ENCODE peak calls at places on chromosomes 13 and 19, in four cellular contexts. G is H1, B is HCT116, M is HepG2. H is an unnamed sample.

GRCh38 chr19:42619271-42619670 is 24.5 kb upstream of the CEACAM8 start:
- DNase-seq in M (no peak), B (no peak), G (no peak), H (no peak)

GRCh38 chr13:109998808-109999528 is 212.6 kb upstream of the IRS2 start:
- DNase-seq in M (no peak), B (no peak), G (no peak), H (no peak)

GRCh38 chr13:39379667-39380655 is 223.0 kb downstream of the LHFPL6 start:
- DNase-seq in M (no peak), G (no peak), B (no peak), H (no peak)

GRCh38 chr13:112901951-112902651 is 66.9 kb upstream of the MCF2L start:
- DNase-seq in M (no peak), B (no peak), G (no peak), H (no peak)

GRCh38 chr19:34963531-34964406 is at the start of gene ZNF792:
- DNase-seq in G (peak; percentile 86), B (peak; percentile 16), M (peak; percentile 56), H (peak; percentile 78)

GRCh38 chr19:34669305-34669704 is 7.7 kb downstream of the SCGB2B2 start:
- DNase-seq in G (no peak), B (no peak), M (no peak), H (no peak)

GRCh38 chr19:38538793-38539528 is 78.8 kb downstream of the MAP4K1 start:
- DNase-seq in B (no peak), M (no peak), G (no peak), H (no peak)

GRCh38 chr19:58397533-58398037 is 2.1 kb downstream of the RNF225 start:
- DNase-seq in M (no peak), G (no peak), B (no peak), H (no peak)

GRCh38 chr19:31578326-31578725 is 229.1 kb upstream of the TSHZ3 start:
- DNase-seq in G (no peak), M (no peak), B (no peak), H (no peak)

GRCh38 chr19:18685597-18686164 is 2.2 kb downstream of the CRTC1 start:
- DNase-seq in M (no peak), B (no peak), G (no peak), H (no peak)

GRCh38 chr19:31272707-31273106 is 76.5 kb downstream of the TSHZ3 start:
- DNase-seq in B (no peak), G (no peak), M (no peak), H (no peak)

GRCh38 chr13:29480893-29481525 is 114.5 kb downstream of the SLC7A1 start:
- DNase-seq in M (no peak), G (no peak), B (no peak), H (no peak)

GRCh38 chr13:38564751-38565150 is 122.1 kb upstream of the FREM2 start:
- DNase-seq in B (no peak), M (no peak), G (no peak), H (no peak)

GRCh38 chr13:19618925-19619324 is 14.5 kb upstream of the MPHOSPH8 start:
- DNase-seq in G (peak; percentile 46), M (peak; percentile 79), B (peak; percentile 35), H (peak; percentile 31)

DNA sequence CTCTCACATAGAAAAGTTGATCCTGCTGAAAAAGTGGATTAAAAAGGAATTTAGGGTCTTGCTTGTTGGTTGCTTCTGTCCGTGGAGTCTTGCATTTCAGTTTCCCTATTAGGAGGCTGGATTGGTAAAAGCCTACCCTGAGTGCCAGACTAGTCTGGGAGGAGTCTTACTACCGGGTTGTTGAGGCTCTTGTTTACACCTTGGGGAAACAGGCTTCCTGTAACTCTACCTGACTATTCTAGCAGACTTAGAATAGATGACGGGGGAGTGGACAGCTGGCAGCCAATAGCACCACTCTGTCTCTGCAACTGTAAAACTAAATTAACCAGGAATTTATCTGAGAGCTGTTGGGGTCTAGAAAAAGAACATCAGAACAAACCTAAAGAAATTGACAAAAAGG is 11.3 kb upstream of the MPHOSPH8 start:
- DNase-seq in G (no peak), B (no peak), M (no peak), H (no peak)
- TF ChIP-seq FOSL1 in G (no peak), B (no peak), M (no peak), H (no peak)

GRCh38 chr19:2476451-2477140 is 669 bp downstream of the GADD45B start:
- DNase-seq in M (no peak), B (no peak), G (peak; percentile 74), H (peak; percentile 69)

GRCh38 chr19:2478324-2478755 is 2.4 kb downstream of the GADD45B start:
- DNase-seq in M (no peak), G (peak; percentile 72), B (no peak), H (no peak)

GRCh38 chr19:2477732-2478191 is 1.8 kb downstream of the GADD45B start:
- DNase-seq in M (no peak), G (no peak), B (no peak), H (no peak)

GRCh38 chr19:2475702-2476450 is at the start of gene GADD45B:
- DNase-seq in G (peak; percentile 97), M (peak; percentile 93), B (peak; percentile 95), H (peak; percentile 98)

GRCh38 chr19:2477141-2477710 is 1.3 kb downstream of the GADD45B start:
- DNase-seq in B (no peak), M (no peak), G (peak; percentile 63), H (no peak)
- TF ChIP-seq FOSL1 in B (no peak), M (no peak), G (no peak), H (no peak)

DNA sequence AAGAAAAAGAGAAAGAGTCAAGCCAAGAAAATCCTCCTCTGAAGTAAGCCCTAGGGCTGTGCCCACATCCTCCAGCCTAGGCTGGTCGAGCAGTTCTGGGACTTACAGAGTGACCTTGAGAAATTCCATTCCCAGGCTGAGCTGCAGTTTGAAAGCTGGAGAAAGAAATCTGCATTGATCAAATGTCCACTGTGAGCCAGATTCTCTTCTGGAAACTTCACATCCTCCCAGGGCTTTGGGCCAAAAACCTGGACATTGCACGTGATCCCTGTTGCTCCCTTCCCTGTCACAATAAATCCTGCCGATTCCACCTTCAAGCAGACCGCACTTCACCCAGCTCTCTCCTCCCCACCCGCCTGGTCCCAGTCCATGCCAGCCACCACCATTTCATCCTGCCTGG is 15.7 kb downstream of the TMEM143 start:
- DNase-seq in B (no peak), G (no peak), M (peak; percentile 79), H (no peak)
- TF ChIP-seq FOSL1 in B (no peak), G (no peak), M (no peak), H (no peak)

GRCh38 chr19:49596407-49596806 is 5.4 kb downstream of the PRR12 start:
- DNase-seq in B (no peak), M (no peak), G (no peak), H (no peak)

GRCh38 chr19:49594157-49595005 is 3.4 kb downstream of the PRR12 start:
- DNase-seq in B (no peak), M (no peak), G (no peak), H (no peak)

GRCh38 chr19:49595006-49595818 is 4.2 kb downstream of the PRR12 start:
- DNase-seq in M (no peak), B (no peak), G (no peak), H (no peak)

GRCh38 chr19:49596954-49597702 is 6.1 kb downstream of the PRR12 start:
- DNase-seq in G (no peak), B (no peak), M (no peak), H (peak; percentile 22)

GRCh38 chr19:49595819-49596404 is 4.9 kb downstream of the PRR12 start:
- DNase-seq in G (no peak), M (no peak), B (no peak), H (no peak)
- TF ChIP-seq FOSL1 in G (no peak), M (no peak), B (no peak), H (no peak)

DNA sequence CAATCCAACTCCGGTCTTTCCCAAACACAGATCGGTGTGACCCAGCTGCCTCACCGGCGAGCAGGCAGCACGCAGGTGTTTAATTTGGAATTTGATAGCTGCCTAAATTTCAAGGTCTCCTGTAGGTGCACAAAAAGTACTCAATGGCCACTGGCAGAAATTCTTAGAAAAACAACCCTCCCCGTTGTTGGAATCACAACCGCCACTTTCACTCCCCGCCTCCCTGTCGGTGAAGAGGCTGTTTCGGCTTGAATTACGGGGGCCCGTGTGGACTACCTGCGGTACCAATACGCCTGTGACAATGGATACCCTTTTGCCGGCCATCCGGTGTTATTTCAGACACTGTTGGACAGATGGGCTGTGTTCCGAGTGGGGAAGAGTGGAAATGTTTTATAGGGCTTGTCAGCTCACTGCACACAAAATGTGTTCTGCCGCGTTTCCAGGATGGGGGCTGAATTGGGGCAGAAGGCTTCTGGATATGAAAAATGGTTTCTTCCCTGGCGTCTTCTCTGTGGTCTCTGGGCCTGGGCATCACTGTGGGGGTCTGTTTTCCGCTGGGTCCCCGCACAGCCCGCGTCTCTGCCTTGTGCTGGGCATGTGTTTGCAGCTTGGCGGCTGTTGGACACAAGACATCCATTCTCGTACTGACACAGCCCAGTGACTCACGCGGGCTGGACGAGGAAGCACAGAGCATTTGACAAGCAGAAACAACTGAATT is 45.4 kb downstream of the ZIC5 start:
- DNase-seq in M (no peak), G (no peak), B (peak; percentile 15), H (no peak)
- TF ChIP-seq FOSL1 in M (no peak), G (no peak), B (no peak), H (no peak)

GRCh38 chr13:106522898-106523525 is 12.4 kb downstream of the EFNB2 start:
- DNase-seq in B (no peak), G (no peak), M (no peak), H (no peak)

GRCh38 chr13:106525865-106526264 is 9.6 kb downstream of the EFNB2 start:
- DNase-seq in G (no peak), M (no peak), B (no peak), H (no peak)

GRCh38 chr13:106522112-106522511 is 13.3 kb downstream of the EFNB2 start:
- DNase-seq in M (no peak), B (no peak), G (no peak), H (no peak)

GRCh38 chr13:106524108-106524507 is 11.4 kb downstream of the EFNB2 start:
- DNase-seq in M (no peak), B (no peak), G (no peak), H (no peak)

GRCh38 chr13:106523566-106523965 is 11.9 kb downstream of the EFNB2 start:
- DNase-seq in B (no peak), G (no peak), M (no peak), H (no peak)
- TF ChIP-seq FOSL1 in B (no peak), G (no peak), M (no peak), H (no peak)

GRCh38 chr19:40613669-40614594 is 12.8 kb downstream of the LTBP4 start:
- DNase-seq in M (no peak), G (peak; percentile 88), B (peak; percentile 89), H (peak; percentile 90)
- TF ChIP-seq FOSL1 in M (no peak), G (no peak), B (no peak), H (no peak)

H was measured in K562.